ENCODE peak calls at places on chromosomes 13 and 19, in eight cellular contexts. C is H9; H is stimulated activated CD8-positive, alpha-beta memory T cell treated with anti-CD3 and anti-CD28 coated beads, Interleukin-4, amount 100 ng/mL, for 1 hour; D is NCI-H69; Z is astrocyte; T is AG10803; B is A549; P is activated naive CD4-positive, alpha-beta T cell. U is an unnamed sample.

GRCh38 chr13:109402976-109403375 is 383.4 kb downstream of the IRS2 start:
- DNase-seq in C (no peak), H (no peak), D (no peak), Z (no peak), T (peak), B (no peak), P (no peak), U (no peak)

GRCh38 chr19:1577090-1577928 is 9.2 kb upstream of the MEX3D start:
- DNase-seq in C (no peak), H (no peak), D (no peak), Z (no peak), T (no peak), B (no peak), P (no peak), U (no peak)

GRCh38 chr13:57627663-57628062 is 3.9 kb upstream of the PCDH17 start:
- DNase-seq in C (no peak), H (no peak), D (peak), Z (peak), T (peak), B (peak), P (no peak), U (no peak)

GRCh38 chr13:94123543-94123942 is 355.9 kb downstream of the DCT start:
- DNase-seq in C (no peak), H (no peak), D (peak), Z (no peak), T (no peak), B (no peak), P (no peak), U (no peak)

GRCh38 chr19:52896431-52897148 is 845 bp downstream of the ZNF320 start:
- DNase-seq in C (peak), H (no peak), D (peak), Z (peak), T (peak), B (no peak), P (no peak), U (no peak)

GRCh38 chr19:41330476-41330875 is 20.5 kb downstream of the CCDC97 start:
- DNase-seq in C (no peak), H (no peak), D (peak), Z (no peak), T (no peak), B (no peak), P (no peak), U (no peak)

GRCh38 chr13:98144501-98145350 is 1.8 kb downstream of the FARP1 start:
- DNase-seq in C (peak), H (no peak), D (peak), Z (peak), T (peak), B (peak), P (no peak), U (no peak)

GRCh38 chr13:46866150-46866549 is 30.7 kb downstream of the HTR2A start:
- DNase-seq in C (peak), H (no peak), D (peak), Z (peak), T (peak), B (peak), P (no peak), U (no peak)

GRCh38 chr13:48489003-48489402 is 43.9 kb downstream of the RCBTB2 start:
- DNase-seq in C (no peak), H (no peak), D (no peak), Z (no peak), T (no peak), B (no peak), P (no peak), U (no peak)

GRCh38 chr19:23909222-23909621 is 5.5 kb upstream of the ZNF726 start:
- DNase-seq in C (no peak), H (no peak), D (no peak), Z (no peak), T (no peak), B (no peak), P (no peak), U (no peak)

GRCh38 chr19:18274776-18275356 is 614 bp upstream of the IQCN start:
- DNase-seq in C (peak), H (no peak), D (peak), Z (peak), T (peak), B (peak), P (no peak), U (peak)

GRCh38 chr13:73060251-73061160 is 1.7 kb downstream of the KLF5 start:
- DNase-seq in C (no peak), H (no peak), D (peak), Z (peak), T (peak), B (no peak), P (no peak), U (no peak)

GRCh38 chr19:53657330-53657729 is 25.5 kb downstream of the DPRX start:
- DNase-seq in C (no peak), H (no peak), D (no peak), Z (no peak), T (no peak), B (no peak), P (no peak), U (no peak)

GRCh38 chr19:6229951-6230712 is 49.6 kb downstream of the MLLT1 start:
- DNase-seq in C (no peak), H (no peak), D (no peak), Z (no peak), T (no peak), B (no peak), P (no peak), U (no peak)

GRCh38 chr13:25821761-25822160 is 230.1 kb downstream of the SHISA2 start:
- DNase-seq in C (no peak), H (no peak), D (no peak), Z (no peak), T (no peak), B (no peak), P (no peak), U (no peak)

GRCh38 chr19:3573858-3574637 is 1.3 kb downstream of the HMG20B start:
- DNase-seq in C (peak), H (peak), D (peak), Z (peak), T (peak), B (peak), P (peak), U (peak)

GRCh38 chr13:21872795-21873194 is 201.9 kb downstream of the FGF9 start:
- DNase-seq in C (no peak), H (no peak), D (no peak), Z (no peak), T (no peak), B (no peak), P (no peak), U (no peak)

GRCh38 chr19:35000647-35001501 is 751 bp downstream of the GRAMD1A start:
- DNase-seq in C (peak), H (no peak), D (peak), Z (peak), T (peak), B (peak), P (no peak), U (no peak)

GRCh38 chr19:15595069-15595468 is 19.9 kb upstream of the CYP4F8 start:
- DNase-seq in C (no peak), H (no peak), D (no peak), Z (no peak), T (no peak), B (no peak), P (no peak), U (no peak)

GRCh38 chr13:98307392-98307743 is 130.3 kb upstream of the RNF113B start:
- DNase-seq in C (no peak), H (no peak), D (no peak), Z (no peak), T (no peak), B (no peak), P (no peak), U (no peak)

GRCh38 chr19:48487944-48488343 is 18.8 kb downstream of the CYTH2 start:
- DNase-seq in C (no peak), H (no peak), D (no peak), Z (peak), T (peak), B (peak), P (no peak), U (peak)

GRCh38 chr13:113951246-113951999 is 22.5 kb downstream of the C13orf46 start:
- DNase-seq in C (peak), H (peak), D (peak), Z (no peak), T (peak), B (peak), P (no peak), U (peak)

GRCh38 chr19:51458899-51459592 is 792 bp upstream of the SIGLEC8 start:
- DNase-seq in C (no peak), H (no peak), D (no peak), Z (no peak), T (no peak), B (no peak), P (no peak), U (no peak)

GRCh38 chr13:76222511-76222910 is 586.4 kb downstream of the LMO7 start:
- DNase-seq in C (no peak), H (no peak), D (no peak), Z (peak), T (no peak), B (no peak), P (no peak), U (no peak)

GRCh38 chr13:99062593-99062992 is 84.7 kb upstream of the DOCK9 start:
- DNase-seq in C (no peak), H (no peak), D (peak), Z (peak), T (peak), B (no peak), P (no peak), U (no peak)

GRCh38 chr19:14006766-14007562 is 844 bp upstream of the RFX1 start:
- DNase-seq in C (peak), H (no peak), D (peak), Z (peak), T (no peak), B (no peak), P (peak), U (peak)

GRCh38 chr19:584240-585001 is 5.3 kb upstream of the HCN2 start:
- DNase-seq in C (peak), H (peak), D (peak), Z (no peak), T (no peak), B (no peak), P (no peak), U (no peak)

GRCh38 chr13:46612258-46612657 is 59.3 kb downstream of the LRCH1 start:
- DNase-seq in C (no peak), H (no peak), D (no peak), Z (no peak), T (no peak), B (no peak), P (no peak), U (no peak)

GRCh38 chr19:6185093-6185824 is 49.8 kb downstream of the ACSBG2 start:
- DNase-seq in C (no peak), H (no peak), D (no peak), Z (no peak), T (no peak), B (no peak), P (no peak), U (no peak)

GRCh38 chr19:48169585-48169973 is 565 bp downstream of the LIG1 start:
- DNase-seq in C (peak), H (peak), D (peak), Z (peak), T (peak), B (peak), P (peak), U (peak)

GRCh38 chr13:39451860-39452301 is 151.1 kb downstream of the LHFPL6 start:
- DNase-seq in C (no peak), H (no peak), D (peak), Z (peak), T (peak), B (no peak), P (no peak), U (no peak)

U was measured in omental fat pad.